ENCODE peak calls at places on chromosome 22, in four cellular contexts. H, L, K and I are unnamed samples.

GRCh38 chr22:24894998-24895397 is 51.5 kb downstream of the LHFPL7 start:
- DNase-seq in H (peak; percentile 88), L (peak; percentile 39), K (peak; percentile 80), I (no peak)

GRCh38 chr22:30159561-30160353 is 79.5 kb downstream of the HORMAD2 start:
- DNase-seq in H (no peak), K (no peak), L (no peak), I (no peak)

GRCh38 chr22:43881091-43882061 is 10.4 kb downstream of the PNPLA5 start:
- DNase-seq in K (no peak), L (no peak), H (no peak), I (peak; percentile 42)

GRCh38 chr22:31906086-31906485 is 38.2 kb upstream of the YWHAH start:
- DNase-seq in H (no peak), L (no peak), K (no peak), I (no peak)

GRCh38 chr22:31603081-31603525 is 58.9 kb downstream of the PISD start:
- DNase-seq in L (no peak), H (no peak), K (no peak), I (no peak)

GRCh38 chr22:44033689-44034088 is 9.6 kb downstream of the PARVB start:
- DNase-seq in K (no peak), L (no peak), H (no peak), I (no peak)

GRCh38 chr22:21632237-21632895 is at the start of gene CCDC116:
- DNase-seq in L (no peak), H (no peak), K (no peak), I (peak; percentile 86)

GRCh38 chr22:48574776-48575566 is 1252.7 kb downstream of the BRD1 start:
- DNase-seq in K (no peak), L (no peak), H (peak; percentile 22), I (peak; percentile 91)

GRCh38 chr22:30262917-30263741 is 3.5 kb downstream of the OSM start:
- DNase-seq in L (no peak), H (peak; percentile 85), K (peak; percentile 75), I (peak; percentile 95)

GRCh38 chr22:26674211-26675190 is 17.1 kb downstream of the MIAT start:
- DNase-seq in L (no peak), H (no peak), K (no peak), I (no peak)

GRCh38 chr22:19241593-19241906 is 50.0 kb downstream of the CLTCL1 start:
- DNase-seq in K (no peak), H (no peak), L (no peak), I (no peak)

DNA sequence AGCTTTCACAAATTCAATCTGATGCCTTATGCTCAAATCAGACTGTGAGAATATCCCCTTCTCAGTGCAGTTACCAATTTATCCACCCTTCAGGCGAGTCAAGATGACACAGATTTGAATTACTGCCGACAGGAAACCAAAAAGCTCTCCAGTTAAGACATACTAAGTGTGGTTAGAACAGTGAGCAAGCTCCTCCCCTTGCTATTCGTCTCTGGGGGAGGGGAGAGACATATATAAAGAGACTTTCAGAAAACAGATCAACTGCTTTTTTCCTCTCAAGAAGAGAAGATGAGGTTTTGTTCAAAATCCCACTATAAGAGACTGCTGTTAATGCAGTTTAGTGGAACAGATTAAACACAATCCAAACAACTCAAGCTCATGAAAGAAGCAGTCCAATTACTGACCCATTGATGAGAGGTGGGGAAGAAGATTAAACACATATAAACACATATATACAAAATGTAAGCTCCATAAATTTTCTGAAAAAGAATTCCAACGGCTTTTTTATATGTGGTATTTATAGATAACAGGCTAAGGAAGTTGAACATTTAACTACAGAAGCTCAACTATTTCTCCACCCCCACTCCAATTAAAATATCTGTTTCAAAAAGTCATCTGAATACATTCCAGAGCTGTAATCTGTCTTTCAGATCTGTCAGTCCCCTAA is 102.7 kb downstream of the MRTFA start:
- DNase-seq in H (no peak), L (no peak), K (no peak), I (no peak)
- H3K4me3 ChIP-seq in H (no peak overlapping the region), L (peak overlapping the region; percentile 48), K (peak overlapping the region; percentile 54), I (peak overlapping the region; percentile 57)

GRCh38 chr22:46062971-46063631 is 86.1 kb upstream of the WNT7B start:
- DNase-seq in K (peak; percentile 9), H (no peak), L (no peak), I (peak; percentile 26)

GRCh38 chr22:46062232-46062615 is 85.3 kb upstream of the WNT7B start:
- DNase-seq in K (no peak), H (no peak), L (no peak), I (no peak)

GRCh38 chr22:46064236-46064965 is 85.9 kb upstream of the PPARA start:
- DNase-seq in L (no peak), K (peak; percentile 19), H (no peak), I (peak; percentile 30)

GRCh38 chr22:46064966-46065666 is 85.2 kb upstream of the PPARA start:
- DNase-seq in L (no peak), K (peak; percentile 16), H (no peak), I (peak; percentile 8)

GRCh38 chr22:46063861-46064235 is 86.5 kb upstream of the PPARA start:
- DNase-seq in K (peak; percentile 8), L (no peak), H (no peak), I (peak; percentile 12)
- H3K4me1 ChIP-seq in K (peaks cover 95% of the 10 kb centered on the region), L (peaks cover 95% of the 10 kb centered on the region), H (peaks cover 14% of the 10 kb centered on the region), I (no peaks in the 10 kb centered on the region)

DNA sequence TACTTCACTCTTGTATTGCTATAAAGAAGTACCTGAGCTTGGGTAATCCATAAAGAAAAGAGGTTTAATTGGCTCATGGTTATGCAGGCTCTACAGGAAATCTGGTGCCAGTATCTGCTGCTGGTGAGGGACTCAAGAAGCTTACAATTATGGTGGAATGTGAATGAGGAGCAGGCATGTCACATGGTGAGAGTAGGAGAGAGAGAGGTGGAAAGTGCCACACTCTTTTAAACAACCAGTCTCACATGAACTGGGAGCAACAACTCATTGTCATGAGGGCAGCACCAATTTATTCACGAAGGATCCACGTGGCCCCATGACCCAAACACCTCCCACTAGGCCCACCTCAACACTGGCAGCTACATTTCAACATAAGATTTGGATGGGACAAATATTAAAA is 24.6 kb upstream of the IGLL5 start:
- DNase-seq in K (no peak), H (no peak), L (no peak), I (no peak)
- H3K27me3 ChIP-seq in K (peaks cover 30% of the 10 kb centered on the region), H (no peaks in the 10 kb centered on the region), L (no peaks in the 10 kb centered on the region), I (peaks cover 69% of the 10 kb centered on the region)

GRCh38 chr22:36252754-36253522 is at the start of gene APOL1:
- DNase-seq in L (no peak), H (peak; percentile 71), K (peak; percentile 37), I (no peak)
- H3K4me3 ChIP-seq in L (peak within 1 kb of the TSS; percentile 71), H (peak within 1 kb of the TSS; percentile 49), K (peak within 1 kb of the TSS; percentile 67), I (no peak within 1 kb of the TSS)

GRCh38 chr22:47151490-47151889 is 389.0 kb downstream of the TBC1D22A start:
- DNase-seq in H (no peak), K (no peak), L (no peak), I (no peak)
- H3K4me1 ChIP-seq in H (no peaks in the 10 kb centered on the region), K (peaks cover 20% of the 10 kb centered on the region), L (peaks cover 11% of the 10 kb centered on the region), I (peaks cover 2% of the 10 kb centered on the region)

DNA sequence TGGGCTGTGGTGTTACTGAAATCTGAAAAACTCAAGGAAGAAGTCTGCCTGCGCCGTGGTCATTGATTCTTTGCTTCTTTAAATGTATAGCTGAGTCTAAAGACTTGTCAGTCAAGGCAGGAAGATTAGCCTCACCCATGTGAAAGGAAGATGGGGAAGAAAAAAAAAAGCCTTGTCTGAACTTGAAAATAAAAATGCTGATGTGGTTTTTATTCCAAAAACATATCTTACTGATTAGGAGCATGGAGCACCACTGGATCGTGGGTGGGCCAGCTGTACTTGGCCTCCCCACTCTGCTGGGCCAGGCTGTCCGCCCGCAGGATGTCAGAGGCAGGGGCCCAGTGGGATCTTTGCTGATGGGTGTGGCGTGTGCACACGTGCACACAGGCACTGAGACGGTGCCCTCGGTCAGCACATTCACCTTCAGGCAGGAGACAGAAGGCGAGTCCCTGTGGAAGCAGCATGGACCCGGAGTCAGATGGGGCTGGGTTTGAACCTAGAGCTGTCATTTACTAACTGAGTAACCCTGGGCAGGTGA is 111.9 kb downstream of the WNT7B start:
- DNase-seq in L (no peak), K (no peak), H (peak; percentile 12), I (no peak)
- H3K27me3 ChIP-seq in L (no peaks in the 10 kb centered on the region), K (peaks cover 44% of the 10 kb centered on the region), H (peaks cover 35% of the 10 kb centered on the region), I (peaks cover 52% of the 10 kb centered on the region)

DNA sequence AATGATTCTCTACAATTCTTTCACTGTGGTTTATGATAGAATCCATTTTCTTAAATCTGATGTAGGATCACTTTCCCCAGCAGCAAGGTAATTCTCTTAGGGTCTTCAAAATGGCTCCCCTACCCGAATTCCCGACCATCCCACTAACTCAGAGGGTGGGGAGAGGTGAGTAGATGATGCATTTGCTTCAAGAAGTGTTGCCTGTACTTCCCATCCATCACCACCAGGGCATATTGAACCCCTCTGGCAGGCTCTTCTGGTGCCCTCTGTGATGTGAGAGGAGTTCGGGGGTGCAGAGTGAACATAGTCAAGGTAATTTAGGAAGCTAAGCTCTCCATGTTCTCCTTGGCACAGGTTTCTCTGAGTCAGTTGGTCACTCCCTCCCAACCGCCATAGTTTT is 52.3 kb downstream of the ZNRF3 start:
- DNase-seq in K (no peak), L (no peak), H (no peak), I (no peak)
- H3K4me3 ChIP-seq in K (no peak overlapping the region), L (no peak overlapping the region), H (no peak overlapping the region), I (no peak overlapping the region)